ENCODE peak calls at places on chromosomes 16 and 17, in eight cellular contexts. Z is psoas muscle; N is prostate gland; W is CD8-positive, alpha-beta T cell; B is gastrocnemius medialis; G is endodermal cell; Q is heart right ventricle; S is brain microvascular endothelial cell. V is an unnamed sample.

GRCh38 chr16:11106726-11107125 is 149.3 kb downstream of the SOCS1 start:
- DNase-seq in Z (no peak), N (no peak), W (no peak), B (no peak), G (no peak), Q (no peak), S (no peak), V (no peak)

GRCh38 chr17:48335858-48336500 is 94.0 kb downstream of the SKAP1 start:
- DNase-seq in Z (no peak), N (no peak), W (no peak), B (no peak), G (no peak), Q (no peak), S (no peak), V (peak; percentile 25)

GRCh38 chr17:6455321-6455705 is 11.1 kb downstream of the PIMREG start:
- DNase-seq in Z (no peak), N (no peak), W (peak; percentile 38), B (no peak), G (no peak), Q (no peak), S (no peak), V (peak; percentile 89)

GRCh38 chr17:59856859-59857794 is 35.6 kb downstream of the TUBD1 start:
- DNase-seq in Z (no peak), N (no peak), W (no peak), B (no peak), G (peak; percentile 54), Q (no peak), S (no peak), V (peak; percentile 44)

GRCh38 chr16:76277099-76278030 is at the start of gene CNTNAP4:
- DNase-seq in Z (peak; percentile 52), N (no peak), W (no peak), B (no peak), G (peak; percentile 79), Q (no peak), S (no peak), V (peak; percentile 52)

GRCh38 chr17:28433696-28434095 is 27.7 kb upstream of the SLC46A1 start:
- DNase-seq in Z (no peak), N (no peak), W (no peak), B (no peak), G (no peak), Q (no peak), S (no peak), V (no peak)

GRCh38 chr17:43702636-43703035 is 40.9 kb upstream of the MEOX1 start:
- DNase-seq in Z (no peak), N (no peak), W (no peak), B (no peak), G (peak; percentile 87), Q (no peak), S (no peak), V (peak; percentile 89)

GRCh38 chr17:82880620-82881019 is 40.8 kb upstream of the ZNF750 start:
- DNase-seq in Z (peak; percentile 52), N (no peak), W (no peak), B (no peak), G (no peak), Q (no peak), S (no peak), V (no peak)

GRCh38 chr16:75256059-75256870 is 4.8 kb upstream of the BCAR1 start:
- DNase-seq in Z (peak; percentile 64), N (no peak), W (no peak), B (peak; percentile 38), G (peak; percentile 74), Q (peak; percentile 67), S (no peak), V (peak; percentile 80)

GRCh38 chr17:71740866-71741265 is 380.0 kb upstream of the SOX9 start:
- DNase-seq in Z (no peak), N (no peak), W (no peak), B (no peak), G (no peak), Q (no peak), S (no peak), V (no peak)

GRCh38 chr16:984106-984505 is 2.5 kb downstream of the SOX8 start:
- DNase-seq in Z (no peak), N (no peak), W (no peak), B (no peak), G (no peak), Q (no peak), S (no peak), V (no peak)

GRCh38 chr16:49838639-49839461 is 17.1 kb downstream of the ZNF423 start:
- DNase-seq in Z (peak; percentile 63), N (no peak), W (no peak), B (no peak), G (peak; percentile 77), Q (no peak), S (no peak), V (peak; percentile 90)

GRCh38 chr16:4049031-4049430 is 67.2 kb downstream of the ADCY9 start:
- DNase-seq in Z (no peak), N (no peak), W (no peak), B (no peak), G (no peak), Q (no peak), S (no peak), V (no peak)

GRCh38 chr17:76354747-76355310 is 1.1 kb upstream of the PRPSAP1 start:
- DNase-seq in Z (no peak), N (no peak), W (no peak), B (no peak), G (peak; percentile 73), Q (no peak), S (no peak), V (peak; percentile 49)

GRCh38 chr16:9408297-9408696 is 316.9 kb downstream of the HAPSTR1 start:
- DNase-seq in Z (no peak), N (no peak), W (no peak), B (no peak), G (no peak), Q (no peak), S (no peak), V (no peak)

GRCh38 chr16:80231888-80232287 is 308.9 kb upstream of the DYNLRB2 start:
- DNase-seq in Z (no peak), N (no peak), W (no peak), B (no peak), G (no peak), Q (no peak), S (peak; percentile 92), V (no peak)

GRCh38 chr17:79183221-79184158 is 108.9 kb downstream of the ENGASE start:
- DNase-seq in Z (no peak), N (no peak), W (no peak), B (no peak), G (peak; percentile 94), Q (no peak), S (no peak), V (peak; percentile 98)
- H3K27me3 ChIP-seq in Z (peaks cover 2% of the 10 kb centered on the region), N (peaks cover 40% of the 10 kb centered on the region), W (peaks cover 3% of the 10 kb centered on the region), B (peaks cover 82% of the 10 kb centered on the region), G (peaks cover 47% of the 10 kb centered on the region), Q (peaks cover 94% of the 10 kb centered on the region), S (peaks cover 42% of the 10 kb centered on the region), V (peaks cover 22% of the 10 kb centered on the region)

GRCh38 chr17:74245818-74246204 is 28.2 kb upstream of the DNAI2 start:
- DNase-seq in Z (no peak), N (no peak), W (no peak), B (no peak), G (no peak), Q (no peak), S (no peak), V (no peak)

GRCh38 chr17:74243013-74243755 is 29.8 kb downstream of the TTYH2 start:
- DNase-seq in Z (peak; percentile 79), N (no peak), W (no peak), B (peak; percentile 82), G (no peak), Q (peak; percentile 80), S (no peak), V (no peak)

GRCh38 chr17:74244543-74244942 is 29.5 kb upstream of the DNAI2 start:
- DNase-seq in Z (no peak), N (no peak), W (no peak), B (no peak), G (no peak), Q (no peak), S (no peak), V (no peak)

GRCh38 chr17:74245145-74245817 is 28.8 kb upstream of the DNAI2 start:
- DNase-seq in Z (no peak), N (no peak), W (no peak), B (no peak), G (peak; percentile 93), Q (no peak), S (no peak), V (peak; percentile 92)

DNA sequence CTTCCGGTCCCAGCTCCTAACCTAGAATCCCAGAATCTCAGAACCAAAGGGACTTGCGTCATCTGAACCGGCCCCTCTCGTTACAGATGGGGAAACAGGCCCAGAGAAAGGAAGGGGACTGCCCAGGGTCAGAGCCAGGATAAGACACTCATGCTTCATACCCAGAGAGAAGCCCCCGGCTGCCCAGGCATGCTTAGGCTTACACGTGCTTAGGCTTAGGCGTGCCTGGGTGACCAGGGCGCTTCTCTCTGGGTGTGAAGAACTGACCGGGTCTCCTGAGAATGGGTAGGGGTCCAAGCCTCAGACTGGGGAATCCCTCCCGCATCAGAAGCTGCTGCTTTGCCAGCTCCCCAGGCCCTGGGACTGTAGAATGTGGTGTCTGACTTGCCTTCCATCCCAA is 29.9 kb upstream of the DNAI2 start:
- DNase-seq in Z (no peak), N (no peak), W (no peak), B (no peak), G (no peak), Q (no peak), S (no peak), V (no peak)
- H3K27me3 ChIP-seq in Z (no peaks in the 10 kb centered on the region), N (no peaks in the 10 kb centered on the region), W (no peaks in the 10 kb centered on the region), B (no peaks in the 10 kb centered on the region), G (peaks cover 5% of the 10 kb centered on the region), Q (no peaks in the 10 kb centered on the region), S (no peaks in the 10 kb centered on the region), V (no peaks in the 10 kb centered on the region)

DNA sequence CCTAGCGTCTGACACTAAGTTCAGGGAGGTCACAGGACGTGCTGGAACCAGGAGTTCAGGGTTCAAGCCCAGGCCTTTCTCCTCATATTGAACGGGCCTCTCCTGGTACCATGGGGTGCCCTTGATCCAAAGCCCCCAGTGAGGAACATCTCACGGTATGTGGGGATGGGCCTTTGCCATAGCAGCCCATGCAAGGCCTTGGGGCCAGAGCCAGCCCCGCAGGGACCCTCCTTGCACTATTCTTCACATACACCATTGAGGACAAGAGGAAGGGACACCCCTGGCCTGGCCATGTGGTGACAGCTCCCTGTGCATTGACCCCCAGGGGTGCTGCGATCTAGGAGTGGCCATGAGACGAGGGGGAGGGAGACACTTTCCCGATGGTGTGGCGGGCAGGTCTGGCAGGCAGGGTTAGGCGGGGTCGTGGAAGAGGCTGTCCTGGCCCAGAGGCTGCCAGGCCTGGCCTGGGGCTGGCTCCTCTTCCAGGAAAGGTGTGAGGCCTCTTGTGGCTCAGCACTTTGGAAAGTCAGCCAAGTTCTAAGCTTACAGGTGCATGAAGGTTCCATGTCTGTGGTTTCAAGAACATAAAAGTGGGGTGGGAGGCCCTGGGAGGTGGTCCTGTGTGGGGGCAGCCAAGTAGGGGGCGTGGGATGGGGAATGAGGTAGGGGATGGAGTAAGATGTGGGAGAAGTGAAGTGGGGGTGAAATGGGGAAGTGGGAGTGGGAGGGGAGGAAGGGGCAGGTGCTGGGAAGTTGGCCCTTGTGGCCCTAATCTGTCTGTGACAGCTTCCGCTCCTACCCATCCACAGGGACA is 88.7 kb upstream of the CBX4 start:
- DNase-seq in Z (no peak), N (no peak), W (no peak), B (no peak), G (no peak), Q (no peak), S (no peak), V (no peak)
- H3K27me3 ChIP-seq in Z (no peaks in the 10 kb centered on the region), N (no peaks in the 10 kb centered on the region), W (no peaks in the 10 kb centered on the region), B (peaks cover 52% of the 10 kb centered on the region), G (no peaks in the 10 kb centered on the region), Q (peaks cover 85% of the 10 kb centered on the region), S (peaks cover 27% of the 10 kb centered on the region), V (peaks cover 2% of the 10 kb centered on the region)

DNA sequence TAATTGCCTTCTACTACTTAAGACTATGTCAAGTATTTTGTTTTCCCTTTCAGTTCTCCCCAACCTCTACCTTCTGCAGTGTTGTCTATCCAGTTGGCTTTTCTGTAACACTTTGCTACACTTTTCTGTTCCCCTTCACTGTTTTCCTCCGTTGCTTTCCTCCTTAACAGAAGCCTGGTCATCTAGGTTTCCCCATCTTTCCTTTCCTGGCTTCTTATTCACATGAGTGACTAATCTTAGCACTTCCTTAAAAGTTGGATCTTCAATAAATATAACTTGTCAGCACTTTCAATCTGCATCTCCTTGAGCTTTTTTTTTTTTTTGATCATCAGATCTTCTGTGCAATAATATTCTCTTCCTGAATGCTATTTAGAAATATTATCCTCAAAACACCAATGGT is 2.8 kb upstream of the SLFN11 start:
- DNase-seq in Z (no peak), N (no peak), W (no peak), B (no peak), G (no peak), Q (no peak), S (no peak), V (no peak)
- H3K27me3 ChIP-seq in Z (no peaks in the 10 kb centered on the region), N (no peaks in the 10 kb centered on the region), W (no peaks in the 10 kb centered on the region), B (peaks cover 25% of the 10 kb centered on the region), G (peaks cover 68% of the 10 kb centered on the region), Q (no peaks in the 10 kb centered on the region), S (peaks cover 10% of the 10 kb centered on the region), V (peaks cover 59% of the 10 kb centered on the region)